ENCODE peak calls at places on chromosomes 6 and 20, in nine cellular contexts. P, T, E, G, B, Y, C, Z and W are unnamed samples.
A peak's percentile ranks its signal among the peaks of the same experiment; 100 is the strongest.

GRCh38 chr6:16748028-16748319 is 13.3 kb downstream of the ATXN1 start:
- DNase-seq in P (no peak), T (no peak), E (no peak), G (no peak), B (no peak), Y (no peak), C (no peak), Z (no peak), W (no peak)

GRCh38 chr20:62225026-62225425 is 4.9 kb upstream of the HRH3 start:
- DNase-seq in P (no peak), T (no peak), E (no peak), G (no peak), B (no peak), Y (no peak), C (no peak), Z (no peak), W (no peak)

GRCh38 chr6:130054725-130055124 is 36.3 kb downstream of the L3MBTL3 start:
- DNase-seq in P (no peak), T (no peak), E (no peak), G (no peak), B (no peak), Y (no peak), C (no peak), Z (no peak), W (no peak)

GRCh38 chr6:106908386-106908840 is 66.1 kb downstream of the CD24 start:
- DNase-seq in P (no peak), T (no peak), E (no peak), G (no peak), B (no peak), Y (no peak), C (no peak), Z (no peak), W (no peak)

GRCh38 chr6:114304304-114304887 is 38.4 kb downstream of the HS3ST5 start:
- DNase-seq in P (no peak), T (no peak), E (no peak), G (no peak), B (peak; percentile 3), Y (no peak), C (no peak), Z (no peak), W (peak; percentile 44)

GRCh38 chr20:40568200-40568599 is 120.8 kb downstream of the MAFB start:
- DNase-seq in P (no peak), T (no peak), E (no peak), G (no peak), B (no peak), Y (no peak), C (no peak), Z (no peak), W (no peak)

GRCh38 chr6:166527849-166528248 is 58.6 kb downstream of the RAMACL start:
- DNase-seq in P (no peak), T (no peak), E (no peak), G (no peak), B (no peak), Y (no peak), C (no peak), Z (no peak), W (no peak)

GRCh38 chr6:119012521-119012920 is 65.9 kb downstream of the FAM184A start:
- DNase-seq in P (no peak), T (no peak), E (no peak), G (no peak), B (no peak), Y (no peak), C (no peak), Z (no peak), W (no peak)

GRCh38 chr6:89987140-89987539 is 92.9 kb downstream of the GJA10 start:
- DNase-seq in P (no peak), T (no peak), E (no peak), G (no peak), B (no peak), Y (no peak), C (no peak), Z (no peak), W (no peak)

GRCh38 chr20:51156041-51156795 is 133.3 kb upstream of the KCNG1 start:
- DNase-seq in P (no peak), T (no peak), E (no peak), G (no peak), B (no peak), Y (peak; percentile 43), C (no peak), Z (peak; percentile 54), W (no peak)

GRCh38 chr6:15791401-15792137 is 128.7 kb upstream of the DTNBP1 start:
- DNase-seq in P (no peak), T (no peak), E (no peak), G (no peak), B (no peak), Y (no peak), C (no peak), Z (no peak), W (no peak)

GRCh38 chr6:71254323-71254722 is 34.3 kb upstream of the OGFRL1 start:
- DNase-seq in P (no peak), T (no peak), E (no peak), G (no peak), B (no peak), Y (no peak), C (no peak), Z (no peak), W (no peak)

GRCh38 chr6:71262914-71263313 is 25.7 kb upstream of the OGFRL1 start:
- DNase-seq in P (no peak), T (no peak), E (no peak), G (no peak), B (no peak), Y (no peak), C (no peak), Z (no peak), W (no peak)

GRCh38 chr6:71258078-71258866 is 30.3 kb upstream of the OGFRL1 start:
- DNase-seq in P (no peak), T (no peak), E (no peak), G (no peak), B (no peak), Y (no peak), C (no peak), Z (no peak), W (no peak)

GRCh38 chr6:71260205-71260604 is 28.4 kb upstream of the OGFRL1 start:
- DNase-seq in P (no peak), T (no peak), E (no peak), G (no peak), B (no peak), Y (no peak), C (no peak), Z (no peak), W (no peak)
- TF ChIP-seq POLR2A in P (no peak), T (no peak), E (no peak), G (no peak), B (no peak), Y (no peak), C (no peak), Z (no peak), W (no peak)

DNA sequence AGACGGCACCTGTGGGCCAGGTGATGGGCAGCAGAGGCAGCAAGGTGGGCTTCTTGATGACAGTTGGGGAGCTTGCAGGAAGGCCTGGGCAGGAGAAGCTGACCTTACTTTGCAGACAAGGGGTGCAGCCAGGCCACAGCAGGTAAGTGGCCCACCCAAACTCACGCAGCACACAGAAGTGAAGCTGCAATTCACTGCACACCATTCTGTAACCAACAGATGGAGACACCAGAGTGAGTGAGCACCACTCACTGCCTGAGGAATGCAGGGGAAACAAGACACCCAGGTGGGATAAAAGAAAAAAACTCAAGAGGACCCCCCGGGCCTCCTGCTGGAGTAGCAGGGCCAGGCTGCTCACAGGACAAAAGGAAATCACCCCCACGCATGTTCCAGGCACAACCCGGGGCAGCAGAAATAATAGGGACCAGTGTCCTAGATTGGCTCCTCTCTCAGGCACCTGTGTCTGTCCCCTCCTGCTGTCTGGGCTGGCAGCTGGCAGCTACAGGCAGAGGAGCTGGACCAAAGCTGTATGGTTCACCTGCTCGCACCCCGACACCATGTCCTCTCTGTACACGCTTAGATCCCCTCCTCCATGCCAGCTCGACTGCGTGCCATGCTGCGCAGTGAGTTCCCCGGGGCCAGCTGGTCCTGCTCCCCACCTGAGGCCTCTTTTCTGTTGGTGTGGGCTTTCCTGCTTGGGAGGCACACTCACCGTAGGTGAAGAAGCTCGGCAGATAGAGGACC is 4.9 kb downstream of the MTCH1 start:
- DNase-seq in P (no peak), T (no peak), E (no peak), G (no peak), B (no peak), Y (no peak), C (no peak), Z (no peak), W (no peak)
- TF ChIP-seq POLR2A in P (no peak), T (no peak), E (no peak), G (no peak), B (no peak), Y (no peak), C (no peak), Z (no peak), W (no peak)

DNA sequence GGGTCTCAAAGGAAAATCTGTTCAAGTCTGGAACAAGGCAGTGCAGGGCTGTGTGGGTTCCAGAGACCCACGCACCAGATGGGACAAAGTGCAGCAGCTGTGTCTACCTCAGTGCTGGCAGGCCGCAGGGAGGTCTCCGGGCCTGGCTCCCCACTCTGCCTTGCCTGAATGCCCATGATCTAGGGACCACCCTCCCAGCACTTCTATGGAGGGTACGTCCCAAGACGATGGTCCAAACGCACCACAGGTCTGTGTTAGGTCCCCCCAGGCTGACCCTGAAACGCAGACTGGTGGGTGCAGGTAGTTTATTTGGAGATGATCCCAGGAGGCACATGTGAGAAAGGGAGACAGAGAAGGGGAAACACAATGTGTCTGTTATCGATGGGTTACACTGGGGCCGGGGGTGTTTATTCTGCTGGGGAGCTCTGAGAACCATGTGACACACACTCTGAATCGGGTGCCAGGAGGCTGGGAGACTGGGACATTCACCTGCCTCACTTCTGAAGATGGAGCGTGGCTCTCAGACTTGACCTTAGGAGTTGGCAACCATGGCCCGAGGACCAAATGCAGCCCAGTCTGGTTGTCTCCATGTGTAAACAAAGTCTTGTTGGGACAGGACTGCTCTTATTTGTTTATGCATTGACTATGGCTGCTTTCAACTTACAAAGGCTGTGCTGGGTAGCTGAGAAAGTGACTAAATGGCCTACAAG is 21.7 kb downstream of the CST9L start:
- DNase-seq in P (no peak), T (peak; percentile 87), E (no peak), G (no peak), B (no peak), Y (no peak), C (no peak), Z (no peak), W (no peak)
- TF ChIP-seq POLR2A in P (no peak), T (no peak), E (no peak), G (no peak), B (no peak), Y (no peak), C (no peak), Z (no peak), W (no peak)

DNA sequence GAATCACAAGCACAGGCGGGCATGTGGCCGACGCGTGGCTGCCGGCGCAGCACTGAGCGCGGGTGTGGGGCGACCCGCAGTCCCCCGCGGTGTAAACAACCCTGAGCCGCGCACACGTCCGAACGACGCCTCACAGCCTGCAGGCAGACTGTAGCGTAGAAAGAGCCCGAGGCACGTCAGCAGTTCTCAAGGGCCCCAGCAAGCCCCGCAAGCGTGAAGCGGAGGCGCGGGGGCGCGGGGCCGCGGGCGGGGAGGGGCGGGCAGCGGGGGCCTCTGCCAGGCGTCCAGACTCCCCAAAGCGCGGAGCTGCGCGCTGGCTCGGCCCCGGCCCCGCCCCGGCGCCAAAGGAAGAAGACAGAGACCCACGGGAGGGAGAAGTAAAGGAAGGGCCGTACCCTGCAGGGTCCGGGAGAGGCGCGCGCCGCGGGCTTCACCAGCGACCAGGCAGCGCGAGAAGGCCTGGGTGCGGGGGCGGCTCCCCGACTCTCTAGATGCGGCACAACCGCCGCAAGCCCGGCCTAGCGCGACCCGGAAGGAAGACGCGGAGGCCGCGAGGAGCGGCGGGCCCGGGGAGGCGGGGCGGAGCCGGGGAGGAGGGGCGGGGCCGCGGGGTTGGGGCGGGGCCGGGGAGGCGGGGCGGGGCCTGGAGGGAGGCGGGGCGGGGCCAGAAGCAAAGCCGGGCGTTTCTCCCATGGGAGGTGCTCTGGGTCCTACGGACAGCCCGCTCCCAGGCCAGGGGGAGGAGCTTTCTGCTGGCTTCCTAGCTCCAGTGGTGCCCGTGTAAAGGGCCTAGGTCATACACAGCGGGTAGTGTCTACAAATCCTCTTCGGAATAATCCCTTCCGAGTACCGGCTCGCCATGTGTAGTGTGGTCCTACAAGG is at the start of gene FBXL4:
- DNase-seq in P (peak; percentile 87), T (no peak), E (peak; percentile 90), G (peak; percentile 96), B (peak; percentile 77), Y (peak; percentile 86), C (peak; percentile 86), Z (peak; percentile 52), W (peak; percentile 90)
- TF ChIP-seq POLR2A in P (peak; percentile 61), T (peak; percentile 41), E (peak; percentile 79), G (peak; percentile 68), B (peak; percentile 65), Y (peak; percentile 42), C (peak; percentile 54), Z (peak; percentile 76), W (peak; percentile 50)